ENCODE peak calls at places on chromosomes 13 and 19, in four cellular contexts. One of them, this sample, is unnamed.
A peak's percentile ranks its signal among the peaks of the same experiment; 100 is the strongest.

GRCh38 chr13:91144054-91144453 is 203.4 kb upstream of the MIR17HG start:
- DNase-seq in DMS 273 treated with DMSO at 0.1 percent for 48 hours: no peak
- DNase-seq in RWPE1: no peak
- DNase-seq in AG09319: no peak
- DNase-seq in this sample: no peak

GRCh38 chr13:46605824-46606554 is 53.0 kb downstream of the LRCH1 start:
- DNase-seq in DMS 273 treated with DMSO at 0.1 percent for 48 hours: no peak
- DNase-seq in RWPE1: no peak
- DNase-seq in AG09319: no peak
- DNase-seq in this sample: no peak

GRCh38 chr13:50230365-50230978 is 215.2 kb downstream of the KCNRG start:
- DNase-seq in DMS 273 treated with DMSO at 0.1 percent for 48 hours: no peak
- DNase-seq in RWPE1: no peak
- DNase-seq in AG09319: peak; percentile 4
- DNase-seq in this sample: no peak

GRCh38 chr19:16369664-16370576 is 45.3 kb downstream of the KLF2 start:
- DNase-seq in DMS 273 treated with DMSO at 0.1 percent for 48 hours: no peak
- DNase-seq in RWPE1: no peak
- DNase-seq in AG09319: no peak
- DNase-seq in this sample: no peak

GRCh38 chr13:94186470-94186869 is 293.0 kb downstream of the DCT start:
- DNase-seq in AG09319: no peak
- DNase-seq in RWPE1: no peak
- DNase-seq in DMS 273 treated with DMSO at 0.1 percent for 48 hours: no peak
- DNase-seq in this sample: no peak

GRCh38 chr19:38734426-38735256 is 9.6 kb downstream of the CAPN12 start:
- DNase-seq in AG09319: no peak
- DNase-seq in DMS 273 treated with DMSO at 0.1 percent for 48 hours: no peak
- DNase-seq in RWPE1: no peak
- DNase-seq in this sample: no peak

GRCh38 chr19:14544977-14545715 is 15.8 kb downstream of the TECR start:
- DNase-seq in RWPE1: no peak
- DNase-seq in AG09319: no peak
- DNase-seq in DMS 273 treated with DMSO at 0.1 percent for 48 hours: peak; percentile 45
- DNase-seq in this sample: no peak

GRCh38 chr13:72716776-72717175 is 10.7 kb downstream of the MZT1 start:
- DNase-seq in RWPE1: no peak
- DNase-seq in AG09319: no peak
- DNase-seq in DMS 273 treated with DMSO at 0.1 percent for 48 hours: no peak
- DNase-seq in this sample: no peak